ENCODE peak calls at places on chromosomes 4 and X, in eight cellular contexts. One of them, this sample, is unnamed.
A peak's percentile ranks its signal among the peaks of the same experiment; 100 is the strongest.

GRCh38 chrX:21479695-21480280 is 105.6 kb downstream of the CNKSR2 start:
- DNase-seq in psoas muscle: no peak
- DNase-seq in endothelial cell of umbilical vein: peak; percentile 49
- DNase-seq in cardiac muscle cell: peak; percentile 70
- DNase-seq in GM23248: peak; percentile 57
- DNase-seq in lung: no peak
- DNase-seq in IMR-90: peak; percentile 54
- DNase-seq in fibroblast of lung: peak; percentile 67
- DNase-seq in this sample: no peak

GRCh38 chr4:123298798-123299197 is 97.8 kb upstream of the SPRY1 start:
- DNase-seq in lung: no peak
- DNase-seq in fibroblast of lung: peak; percentile 21
- DNase-seq in endothelial cell of umbilical vein: no peak
- DNase-seq in GM23248: peak; percentile 18
- DNase-seq in psoas muscle: no peak
- DNase-seq in IMR-90: no peak
- DNase-seq in cardiac muscle cell: no peak
- DNase-seq in this sample: no peak

GRCh38 chr4:105246712-105247111 is 100.0 kb downstream of the TET2 start:
- DNase-seq in cardiac muscle cell: peak; percentile 86
- DNase-seq in IMR-90: peak; percentile 79
- DNase-seq in GM23248: peak; percentile 81
- DNase-seq in psoas muscle: no peak
- DNase-seq in endothelial cell of umbilical vein: no peak
- DNase-seq in fibroblast of lung: peak; percentile 84
- DNase-seq in lung: no peak
- DNase-seq in this sample: no peak

GRCh38 chrX:113929004-113929403 is 654.9 kb upstream of the HTR2C start:
- DNase-seq in IMR-90: peak; percentile 10
- DNase-seq in lung: peak; percentile 39
- DNase-seq in cardiac muscle cell: peak; percentile 74
- DNase-seq in endothelial cell of umbilical vein: peak; percentile 14
- DNase-seq in psoas muscle: no peak
- DNase-seq in GM23248: peak; percentile 32
- DNase-seq in fibroblast of lung: peak; percentile 0
- DNase-seq in this sample: no peak

GRCh38 chrX:68568136-68568535 is 69.3 kb downstream of the YIPF6 start:
- DNase-seq in psoas muscle: no peak
- DNase-seq in endothelial cell of umbilical vein: no peak
- DNase-seq in GM23248: no peak
- DNase-seq in fibroblast of lung: no peak
- DNase-seq in IMR-90: no peak
- DNase-seq in lung: no peak
- DNase-seq in cardiac muscle cell: no peak
- DNase-seq in this sample: no peak

GRCh38 chr4:111494971-111495370 is 650.3 kb upstream of the FAM241A start:
- DNase-seq in IMR-90: peak; percentile 27
- DNase-seq in lung: no peak
- DNase-seq in GM23248: peak; percentile 28
- DNase-seq in cardiac muscle cell: peak; percentile 42
- DNase-seq in endothelial cell of umbilical vein: no peak
- DNase-seq in fibroblast of lung: no peak
- DNase-seq in psoas muscle: no peak
- DNase-seq in this sample: no peak

GRCh38 chr4:86737244-86737643 is 111.9 kb downstream of the SLC10A6 start:
- DNase-seq in lung: no peak
- DNase-seq in IMR-90: no peak
- DNase-seq in GM23248: no peak
- DNase-seq in endothelial cell of umbilical vein: no peak
- DNase-seq in psoas muscle: no peak
- DNase-seq in fibroblast of lung: no peak
- DNase-seq in cardiac muscle cell: no peak
- DNase-seq in this sample: no peak

GRCh38 chrX:147069926-147070325 is 255.4 kb upstream of the CXorf51A start:
- DNase-seq in GM23248: no peak
- DNase-seq in psoas muscle: no peak
- DNase-seq in fibroblast of lung: no peak
- DNase-seq in cardiac muscle cell: no peak
- DNase-seq in endothelial cell of umbilical vein: no peak
- DNase-seq in lung: no peak
- DNase-seq in IMR-90: no peak
- DNase-seq in this sample: no peak

GRCh38 chr4:185165605-185166063 is 22.6 kb downstream of the SLC25A4 start:
- DNase-seq in GM23248: peak; percentile 53
- DNase-seq in lung: no peak
- DNase-seq in psoas muscle: no peak
- DNase-seq in endothelial cell of umbilical vein: peak; percentile 38
- DNase-seq in fibroblast of lung: peak; percentile 86
- DNase-seq in cardiac muscle cell: peak; percentile 95
- DNase-seq in IMR-90: peak; percentile 87
- DNase-seq in this sample: no peak

GRCh38 chrX:46642145-46642544 is 68.6 kb downstream of the CHST7 start:
- DNase-seq in endothelial cell of umbilical vein: peak; percentile 42
- DNase-seq in fibroblast of lung: peak; percentile 62
- DNase-seq in GM23248: peak; percentile 36
- DNase-seq in IMR-90: peak; percentile 17
- DNase-seq in lung: no peak
- DNase-seq in psoas muscle: no peak
- DNase-seq in cardiac muscle cell: peak; percentile 62
- DNase-seq in this sample: no peak

GRCh38 chr4:182973421-182974340 is 56.5 kb upstream of the DCTD start:
- DNase-seq in endothelial cell of umbilical vein: peak; percentile 49
- DNase-seq in fibroblast of lung: peak; percentile 9
- DNase-seq in lung: no peak
- DNase-seq in cardiac muscle cell: peak; percentile 21
- DNase-seq in GM23248: no peak
- DNase-seq in psoas muscle: no peak
- DNase-seq in IMR-90: peak; percentile 25
- DNase-seq in this sample: no peak

GRCh38 chr4:7717946-7718490 is 221.6 kb downstream of the AFAP1 start:
- DNase-seq in GM23248: no peak
- DNase-seq in endothelial cell of umbilical vein: no peak
- DNase-seq in fibroblast of lung: no peak
- DNase-seq in cardiac muscle cell: no peak
- DNase-seq in IMR-90: no peak
- DNase-seq in psoas muscle: peak; percentile 17
- DNase-seq in lung: no peak
- DNase-seq in this sample: no peak

GRCh38 chrX:94216738-94217137 is 542.7 kb downstream of the FAM133A start:
- DNase-seq in cardiac muscle cell: no peak
- DNase-seq in IMR-90: no peak
- DNase-seq in lung: no peak
- DNase-seq in fibroblast of lung: no peak
- DNase-seq in endothelial cell of umbilical vein: no peak
- DNase-seq in psoas muscle: no peak
- DNase-seq in GM23248: no peak
- DNase-seq in this sample: no peak

GRCh38 chr4:171378323-171378722 is 434.9 kb upstream of the GALNTL6 start:
- DNase-seq in fibroblast of lung: no peak
- DNase-seq in cardiac muscle cell: no peak
- DNase-seq in GM23248: no peak
- DNase-seq in lung: no peak
- DNase-seq in IMR-90: no peak
- DNase-seq in endothelial cell of umbilical vein: no peak
- DNase-seq in psoas muscle: no peak
- DNase-seq in this sample: no peak

GRCh38 chr4:179605196-179605595 is 2163.0 kb upstream of the AGA start:
- DNase-seq in cardiac muscle cell: peak; percentile 2
- DNase-seq in lung: no peak
- DNase-seq in fibroblast of lung: peak; percentile 94
- DNase-seq in psoas muscle: no peak
- DNase-seq in GM23248: peak; percentile 10
- DNase-seq in endothelial cell of umbilical vein: no peak
- DNase-seq in IMR-90: peak; percentile 92
- DNase-seq in this sample: no peak

GRCh38 chr4:39446842-39447573 is 11.7 kb downstream of the RPL9 start:
- DNase-seq in cardiac muscle cell: peak; percentile 82
- DNase-seq in lung: peak; percentile 72
- DNase-seq in IMR-90: peak; percentile 28
- DNase-seq in psoas muscle: peak; percentile 75
- DNase-seq in GM23248: peak; percentile 82
- DNase-seq in fibroblast of lung: peak; percentile 60
- DNase-seq in endothelial cell of umbilical vein: peak; percentile 69
- DNase-seq in this sample: peak; percentile 61

GRCh38 chr4:148443550-148444295 is 1.5 kb upstream of the NR3C2 start:
- DNase-seq in fibroblast of lung: no peak
- DNase-seq in cardiac muscle cell: no peak
- DNase-seq in lung: no peak
- DNase-seq in GM23248: peak; percentile 53
- DNase-seq in psoas muscle: peak; percentile 74
- DNase-seq in endothelial cell of umbilical vein: peak; percentile 45
- DNase-seq in IMR-90: no peak
- DNase-seq in this sample: peak; percentile 18

GRCh38 chr4:7779194-7779768 is 160.4 kb downstream of the AFAP1 start:
- DNase-seq in fibroblast of lung: peak; percentile 37
- DNase-seq in endothelial cell of umbilical vein: no peak
- DNase-seq in psoas muscle: no peak
- DNase-seq in cardiac muscle cell: peak; percentile 46
- DNase-seq in lung: no peak
- DNase-seq in IMR-90: peak; percentile 49
- DNase-seq in GM23248: peak; percentile 75
- DNase-seq in this sample: no peak

GRCh38 chr4:173537628-173538147 is 7.7 kb upstream of the HAND2 start:
- DNase-seq in fibroblast of lung: no peak
- DNase-seq in IMR-90: no peak
- DNase-seq in GM23248: peak; percentile 55
- DNase-seq in endothelial cell of umbilical vein: no peak
- DNase-seq in lung: no peak
- DNase-seq in cardiac muscle cell: no peak
- DNase-seq in psoas muscle: no peak
- DNase-seq in this sample: no peak

GRCh38 chrX:12903646-12904045 is 2.8 kb upstream of the TLR8 start:
- DNase-seq in lung: no peak
- DNase-seq in endothelial cell of umbilical vein: no peak
- DNase-seq in fibroblast of lung: peak; percentile 64
- DNase-seq in IMR-90: peak; percentile 24
- DNase-seq in psoas muscle: no peak
- DNase-seq in cardiac muscle cell: peak; percentile 33
- DNase-seq in GM23248: peak; percentile 35
- DNase-seq in this sample: no peak

GRCh38 chrX:34877451-34877850 is 65.1 kb upstream of the FAM47B start:
- DNase-seq in IMR-90: peak; percentile 59
- DNase-seq in endothelial cell of umbilical vein: no peak
- DNase-seq in fibroblast of lung: peak; percentile 32
- DNase-seq in psoas muscle: no peak
- DNase-seq in lung: no peak
- DNase-seq in GM23248: peak; percentile 45
- DNase-seq in cardiac muscle cell: no peak
- DNase-seq in this sample: no peak

GRCh38 chr4:176939445-176939844 is 146.7 kb upstream of the VEGFC start:
- DNase-seq in fibroblast of lung: peak; percentile 24
- DNase-seq in psoas muscle: no peak
- DNase-seq in IMR-90: peak; percentile 81
- DNase-seq in lung: no peak
- DNase-seq in endothelial cell of umbilical vein: peak; percentile 66
- DNase-seq in GM23248: peak; percentile 58
- DNase-seq in cardiac muscle cell: peak; percentile 20
- DNase-seq in this sample: no peak

GRCh38 chr4:176949022-176949421 is 156.3 kb upstream of the VEGFC start:
- DNase-seq in endothelial cell of umbilical vein: no peak
- DNase-seq in fibroblast of lung: peak; percentile 98
- DNase-seq in psoas muscle: no peak
- DNase-seq in IMR-90: peak; percentile 94
- DNase-seq in lung: peak; percentile 42
- DNase-seq in GM23248: no peak
- DNase-seq in cardiac muscle cell: peak; percentile 91
- DNase-seq in this sample: no peak

GRCh38 chr4:176945314-176945713 is 152.6 kb upstream of the VEGFC start:
- DNase-seq in cardiac muscle cell: peak; percentile 48
- DNase-seq in GM23248: no peak
- DNase-seq in endothelial cell of umbilical vein: no peak
- DNase-seq in fibroblast of lung: peak; percentile 59
- DNase-seq in lung: no peak
- DNase-seq in IMR-90: no peak
- DNase-seq in psoas muscle: no peak
- DNase-seq in this sample: no peak
- H3K27me3 ChIP-seq in cardiac muscle cell: no peaks in the 10 kb centered on the region
- H3K27me3 ChIP-seq in GM23248: no peaks in the 10 kb centered on the region
- H3K27me3 ChIP-seq in endothelial cell of umbilical vein: no peaks in the 10 kb centered on the region
- H3K27me3 ChIP-seq in fibroblast of lung: no peaks in the 10 kb centered on the region
- H3K27me3 ChIP-seq in lung: no peaks in the 10 kb centered on the region
- H3K27me3 ChIP-seq in IMR-90: no peaks in the 10 kb centered on the region
- H3K27me3 ChIP-seq in psoas muscle: no peaks in the 10 kb centered on the region
- H3K27me3 ChIP-seq in this sample: no peaks in the 10 kb centered on the region

GRCh38 chr4:44071959-44072955 is 376.4 kb downstream of the KCTD8 start:
- DNase-seq in IMR-90: no peak
- DNase-seq in fibroblast of lung: no peak
- DNase-seq in cardiac muscle cell: no peak
- DNase-seq in GM23248: no peak
- DNase-seq in psoas muscle: no peak
- DNase-seq in endothelial cell of umbilical vein: no peak
- DNase-seq in lung: no peak
- DNase-seq in this sample: no peak
- H3K9me3 ChIP-seq in IMR-90: peaks cover 15% of the 10 kb centered on the region
- H3K9me3 ChIP-seq in fibroblast of lung: no peaks in the 10 kb centered on the region
- H3K9me3 ChIP-seq in cardiac muscle cell: no peaks in the 10 kb centered on the region
- H3K9me3 ChIP-seq in GM23248: no peaks in the 10 kb centered on the region
- H3K9me3 ChIP-seq in psoas muscle: no peaks in the 10 kb centered on the region
- H3K9me3 ChIP-seq in endothelial cell of umbilical vein: no peaks in the 10 kb centered on the region
- H3K9me3 ChIP-seq in lung: peaks cover 11% of the 10 kb centered on the region
- H3K9me3 ChIP-seq in this sample: no peaks in the 10 kb centered on the region

DNA sequence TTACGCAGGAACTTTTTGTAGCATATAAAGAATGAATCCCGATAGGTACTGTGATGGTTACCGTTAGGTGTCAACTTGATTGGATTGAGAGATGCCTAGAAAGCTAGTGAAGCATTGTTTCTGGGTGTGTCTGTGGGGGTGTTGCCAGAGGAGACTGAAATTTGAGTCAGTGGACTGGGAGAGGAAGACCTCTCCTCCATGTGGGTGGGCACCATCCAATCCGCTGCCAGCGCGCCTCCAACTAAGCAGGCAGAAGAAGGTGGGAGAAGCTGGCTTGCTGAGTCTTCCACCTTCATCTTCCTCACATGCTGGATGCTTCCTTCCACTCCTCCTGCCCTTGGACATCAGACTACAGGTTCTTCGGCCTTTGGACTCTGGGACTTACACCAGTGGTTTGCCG is 40.1 kb downstream of the WFS1 start:
- DNase-seq in cardiac muscle cell: no peak
- DNase-seq in psoas muscle: no peak
- DNase-seq in fibroblast of lung: no peak
- DNase-seq in GM23248: no peak
- DNase-seq in lung: no peak
- DNase-seq in endothelial cell of umbilical vein: no peak
- DNase-seq in IMR-90: no peak
- DNase-seq in this sample: no peak
- H3K4me3 ChIP-seq in cardiac muscle cell: peak overlapping the region; percentile 46
- H3K4me3 ChIP-seq in psoas muscle: peak overlapping the region; percentile 55
- H3K4me3 ChIP-seq in fibroblast of lung: no peak overlapping the region
- H3K4me3 ChIP-seq in GM23248: peak overlapping the region; percentile 47
- H3K4me3 ChIP-seq in lung: no peak overlapping the region
- H3K4me3 ChIP-seq in endothelial cell of umbilical vein: no peak overlapping the region
- H3K4me3 ChIP-seq in IMR-90: no peak overlapping the region
- H3K4me3 ChIP-seq in this sample: peak overlapping the region; percentile 52

GRCh38 chrX:132493095-132493494 is 4.3 kb upstream of the MBNL3 start:
- DNase-seq in cardiac muscle cell: no peak
- DNase-seq in psoas muscle: no peak
- DNase-seq in IMR-90: no peak
- DNase-seq in lung: no peak
- DNase-seq in GM23248: no peak
- DNase-seq in endothelial cell of umbilical vein: no peak
- DNase-seq in fibroblast of lung: no peak
- DNase-seq in this sample: no peak

GRCh38 chrX:132501606-132502005 is 12.8 kb upstream of the MBNL3 start:
- DNase-seq in fibroblast of lung: peak; percentile 42
- DNase-seq in psoas muscle: no peak
- DNase-seq in endothelial cell of umbilical vein: no peak
- DNase-seq in lung: no peak
- DNase-seq in GM23248: no peak
- DNase-seq in cardiac muscle cell: no peak
- DNase-seq in IMR-90: no peak
- DNase-seq in this sample: no peak

GRCh38 chrX:132497432-132497831 is 8.6 kb upstream of the MBNL3 start:
- DNase-seq in endothelial cell of umbilical vein: no peak
- DNase-seq in IMR-90: no peak
- DNase-seq in psoas muscle: no peak
- DNase-seq in cardiac muscle cell: no peak
- DNase-seq in lung: no peak
- DNase-seq in fibroblast of lung: no peak
- DNase-seq in GM23248: no peak
- DNase-seq in this sample: no peak
- H3K27me3 ChIP-seq in endothelial cell of umbilical vein: no peaks in the 10 kb centered on the region
- H3K27me3 ChIP-seq in IMR-90: peaks cover 8% of the 10 kb centered on the region
- H3K27me3 ChIP-seq in psoas muscle: no peaks in the 10 kb centered on the region
- H3K27me3 ChIP-seq in cardiac muscle cell: peaks cover 7% of the 10 kb centered on the region
- H3K27me3 ChIP-seq in lung: no peaks in the 10 kb centered on the region
- H3K27me3 ChIP-seq in fibroblast of lung: no peaks in the 10 kb centered on the region
- H3K27me3 ChIP-seq in GM23248: no peaks in the 10 kb centered on the region
- H3K27me3 ChIP-seq in this sample: no peaks in the 10 kb centered on the region